ENCODE peak calls at places on chromosome 11, in six cellular contexts. C is heart left ventricle; X is Ammon's horn; J is stimulated activated CD4-positive, alpha-beta T cell treated with anti-CD3 and anti-CD28 coated beads, Interleukin-4, amount 100 ng/mL, for 48 hours; K is mesenteric fat pad; O is brain pericyte. N is an unnamed sample.

GRCh38 chr11:103587951-103588788 is 448.3 kb upstream of the DDI1 start:
- DNase-seq in O (no peak), K (no peak), X (no peak), C (no peak), J (no peak), N (peak; percentile 90)

GRCh38 chr11:113681711-113682410 is 24.2 kb downstream of the TMPRSS5 start:
- DNase-seq in K (no peak), O (no peak), X (no peak), J (no peak), C (no peak), N (no peak)

GRCh38 chr11:48094643-48095339 is 114.4 kb downstream of the PTPRJ start:
- DNase-seq in J (no peak), X (peak; percentile 86), O (no peak), C (no peak), K (no peak), N (no peak)

GRCh38 chr11:93719310-93719709 is 22.0 kb downstream of the TAF1D start:
- DNase-seq in K (no peak), C (no peak), J (no peak), O (no peak), X (no peak), N (no peak)

GRCh38 chr11:104624021-104624420 is 274.2 kb downstream of the CASP12 start:
- DNase-seq in C (no peak), X (no peak), K (no peak), O (no peak), J (no peak), N (peak; percentile 20)

GRCh38 chr11:71447791-71448256 is 369 bp downstream of the DHCR7 start:
- DNase-seq in K (peak; percentile 89), J (peak; percentile 31), O (no peak), X (no peak), C (peak; percentile 53), N (peak; percentile 28)

GRCh38 chr11:84824624-84825023 is 802.5 kb downstream of the DLG2 start:
- DNase-seq in K (no peak), X (peak; percentile 22), J (no peak), O (no peak), C (no peak), N (no peak)

GRCh38 chr11:59214141-59214893 is 1.6 kb upstream of the MPEG1 start:
- DNase-seq in J (no peak), X (no peak), C (no peak), O (no peak), K (no peak), N (no peak)

GRCh38 chr11:127017482-127017881 is 16.9 kb upstream of the KIRREL3 start:
- DNase-seq in C (no peak), K (no peak), J (no peak), X (no peak), O (no peak), N (no peak)

N was measured in endothelial cell of umbilical vein.